ENCODE peak calls at places on chromosomes 16 and 17, in nine cellular contexts. K is HFF-Myc, O is uterus, T is hepatocyte, J is GM10248, G is LNCaP clone FGC, Q is bronchial epithelial cell, F is HCT116, A is coronary artery. C is an unnamed sample.

GRCh38 chr16:58498341-58499091 is 1.4 kb upstream of the NDRG4 start:
- DNase-seq in K (no peak), O (no peak), Q (no peak), A (no peak), F (no peak), J (no peak), T (no peak), G (no peak), C (no peak)

GRCh38 chr17:18267927-18268711 is 7.7 kb downstream of the MIEF2 start:
- DNase-seq in Q (peak; percentile 65), T (peak; percentile 37), K (no peak), A (no peak), J (no peak), O (no peak), F (no peak), G (no peak), C (no peak)

GRCh38 chr17:44794699-44795413 is 35.2 kb downstream of the GJC1 start:
- DNase-seq in T (no peak), K (peak; percentile 78), F (peak; percentile 73), G (no peak), Q (peak; percentile 89), J (no peak), O (no peak), A (no peak), C (no peak)

GRCh38 chr16:13919330-13919682 is 648 bp upstream of the ERCC4 start:
- DNase-seq in F (peak; percentile 51), O (no peak), T (peak; percentile 56), Q (peak; percentile 49), A (no peak), K (peak; percentile 20), J (peak; percentile 46), G (no peak), C (no peak)

GRCh38 chr17:1365445-1366039 is 34.5 kb downstream of the YWHAE start:
- DNase-seq in G (peak; percentile 53), K (peak; percentile 53), F (peak; percentile 59), Q (peak; percentile 75), T (peak; percentile 85), J (peak; percentile 74), A (no peak), O (peak; percentile 69), C (no peak)

GRCh38 chr16:70253291-70254094 is 1.8 kb upstream of the EXOSC6 start:
- DNase-seq in A (no peak), Q (peak; percentile 33), J (no peak), T (peak; percentile 56), O (no peak), G (no peak), K (peak; percentile 22), F (peak; percentile 28), C (peak; percentile 85)

GRCh38 chr17:7842950-7843535 is 9.0 kb downstream of the KDM6B start:
- DNase-seq in G (no peak), F (no peak), K (no peak), A (peak; percentile 93), T (no peak), Q (peak; percentile 94), O (peak; percentile 78), J (no peak), C (no peak)

GRCh38 chr17:42132941-42133340 is 10.3 kb downstream of the HSPB9 start:
- DNase-seq in F (no peak), O (no peak), J (no peak), G (no peak), Q (peak; percentile 61), A (no peak), K (no peak), T (no peak), C (no peak)

GRCh38 chr17:78692460-78693010 is 89.5 kb downstream of the CYTH1 start:
- DNase-seq in Q (no peak), T (no peak), F (no peak), J (no peak), G (no peak), A (no peak), O (no peak), K (no peak), C (no peak)

GRCh38 chr17:8865811-8866210 is 1.7 kb downstream of the PIK3R6 start:
- DNase-seq in T (no peak), F (no peak), G (no peak), J (no peak), A (no peak), O (no peak), K (no peak), Q (no peak), C (no peak)

GRCh38 chr17:65305116-65305515 is 167.9 kb downstream of the RGS9 start:
- DNase-seq in G (no peak), K (no peak), Q (no peak), A (peak; percentile 57), J (no peak), F (no peak), O (no peak), T (no peak), C (no peak)

GRCh38 chr16:86045601-86045971 is 146.6 kb downstream of the IRF8 start:
- DNase-seq in Q (no peak), O (no peak), T (no peak), G (no peak), J (no peak), F (no peak), K (no peak), A (no peak), C (no peak)

GRCh38 chr16:86042996-86043725 is 144.2 kb downstream of the IRF8 start:
- DNase-seq in O (no peak), K (no peak), Q (no peak), F (no peak), T (no peak), A (no peak), G (no peak), J (no peak), C (no peak)

GRCh38 chr16:86046026-86046713 is 147.2 kb downstream of the IRF8 start:
- DNase-seq in T (no peak), J (no peak), O (no peak), Q (no peak), F (no peak), K (no peak), A (no peak), G (no peak), C (no peak)

GRCh38 chr16:86044881-86045600 is 146.1 kb downstream of the IRF8 start:
- DNase-seq in T (no peak), F (no peak), K (no peak), G (no peak), J (no peak), O (no peak), A (no peak), Q (no peak), C (no peak)

DNA sequence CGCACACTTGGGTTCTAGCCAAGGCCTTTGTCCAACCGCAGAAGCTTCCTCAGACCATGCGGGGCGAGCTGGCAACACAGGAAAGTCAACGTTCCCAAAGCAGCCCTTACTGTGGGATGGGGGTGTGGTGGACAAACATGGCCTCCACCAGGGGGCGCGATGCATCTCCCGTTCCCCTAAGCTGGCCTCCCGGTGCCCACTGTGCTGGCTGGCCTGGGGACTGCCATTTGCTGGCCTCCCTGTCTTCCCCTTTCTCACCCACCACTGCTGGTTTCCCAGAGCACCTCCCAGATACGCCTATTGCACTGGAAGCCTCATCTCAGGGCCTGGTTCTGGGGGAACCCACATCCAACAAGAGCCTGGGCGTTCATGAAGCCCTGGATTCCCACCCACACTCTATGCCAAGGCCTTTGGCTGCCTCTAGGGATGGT is 145.3 kb downstream of the IRF8 start:
- DNase-seq in O (no peak), G (peak; percentile 4), F (peak; percentile 57), T (peak; percentile 62), A (no peak), J (peak; percentile 74), K (peak; percentile 3), Q (no peak), C (no peak)
- TF ChIP-seq CTCF in O (peak; percentile 9), G (peak; percentile 57), F (peak; percentile 66), T (peak; percentile 46), A (no peak), J (peak; percentile 49), K (peak; percentile 82), Q (peak; percentile 22), C (peak; percentile 42)

DNA sequence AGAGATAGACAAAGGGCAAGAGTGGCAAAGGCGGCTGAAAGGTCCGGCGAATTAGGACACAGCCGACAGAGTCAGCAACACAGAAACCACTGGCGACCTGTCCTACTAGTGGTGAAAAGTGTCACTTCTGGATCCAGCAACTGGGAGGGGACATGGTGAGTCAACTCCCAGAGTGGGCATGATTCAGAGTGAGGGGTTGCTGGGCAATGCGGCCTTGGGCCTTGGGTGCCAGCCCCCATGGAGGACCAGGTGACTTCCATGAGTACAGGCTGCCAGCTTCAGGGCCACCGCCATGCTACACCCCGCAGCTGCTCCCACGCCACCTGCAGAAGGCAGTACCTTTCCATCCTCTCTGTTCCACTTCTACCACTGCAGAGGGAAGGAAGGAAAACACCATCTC is 110.6 kb downstream of the ZFHX3 start:
- DNase-seq in F (no peak), Q (no peak), K (no peak), T (no peak), G (no peak), A (no peak), J (no peak), O (no peak), C (no peak)
- TF ChIP-seq CTCF in F (no peak), Q (no peak), K (no peak), T (no peak), G (no peak), A (no peak), J (no peak), O (no peak), C (no peak)

DNA sequence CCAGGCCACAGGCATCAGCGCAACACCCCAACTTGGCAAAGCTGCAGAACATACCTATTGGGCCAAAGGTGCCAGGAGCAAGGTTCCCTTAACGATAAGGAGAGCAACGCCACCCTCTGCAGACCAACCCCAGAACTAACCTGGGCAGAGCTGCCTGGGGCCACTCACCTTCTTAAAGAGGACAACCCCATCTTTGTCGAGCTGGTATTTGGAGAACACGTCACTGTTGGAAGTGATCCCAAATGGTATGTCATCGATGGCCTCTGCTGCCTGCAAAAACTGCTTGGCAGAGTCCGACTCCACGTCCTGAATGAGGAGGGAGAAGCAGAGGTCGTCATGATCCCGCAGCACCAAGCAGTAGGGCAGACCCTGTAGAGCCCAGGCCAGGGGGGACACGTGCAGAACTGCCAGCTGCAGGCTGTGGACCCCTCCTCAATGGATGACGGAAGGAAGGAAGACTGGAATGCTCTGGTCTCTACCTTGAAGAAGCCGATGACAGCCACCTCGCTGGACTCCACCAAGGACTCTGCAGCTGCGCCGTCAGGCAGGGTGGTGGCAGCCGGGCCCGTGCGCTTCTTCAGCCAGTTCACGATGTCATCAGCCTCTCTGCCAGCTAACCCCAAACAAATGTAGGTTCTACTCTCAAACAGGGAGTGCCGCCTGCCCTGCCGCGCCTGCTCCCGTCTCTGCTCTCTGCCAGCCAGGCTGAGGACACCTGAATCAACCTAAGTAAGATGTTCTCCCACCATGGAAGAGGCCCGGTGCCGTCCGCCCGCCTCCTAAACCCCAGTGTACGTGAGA is 5.2 kb downstream of the P4HB start:
- DNase-seq in K (no peak), G (no peak), O (no peak), A (no peak), J (no peak), T (no peak), F (no peak), Q (peak; percentile 57), C (no peak)
- TF ChIP-seq CTCF in K (no peak), G (peak; percentile 41), O (no peak), A (no peak), J (no peak), T (no peak), F (no peak), Q (peak; percentile 35), C (no peak)

DNA sequence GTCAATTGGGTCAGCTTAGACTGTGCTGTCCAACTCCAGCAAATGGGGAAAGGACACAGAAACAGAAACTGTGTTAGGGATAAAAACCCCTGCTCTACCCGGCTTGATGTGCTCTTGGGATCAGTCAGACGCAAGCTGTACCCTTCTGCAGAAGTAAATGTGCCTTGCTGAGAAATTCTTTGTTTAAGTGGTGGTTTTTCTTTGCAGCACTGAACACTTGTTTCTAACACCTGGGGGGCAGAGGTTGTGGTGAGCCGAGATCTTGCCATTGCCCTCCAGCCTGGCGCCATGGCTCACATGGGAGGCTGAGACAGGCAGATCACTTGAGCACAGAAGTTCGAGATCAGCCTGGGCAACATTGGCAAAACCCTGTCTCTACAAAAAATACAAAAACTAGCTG is 18.5 kb upstream of the ARL4D start:
- DNase-seq in G (no peak), O (no peak), A (no peak), T (no peak), F (no peak), J (no peak), K (no peak), Q (no peak), C (no peak)
- TF ChIP-seq CTCF in G (no peak), O (no peak), A (no peak), T (no peak), F (no peak), J (no peak), K (no peak), Q (no peak), C (no peak)

C was measured in osteocyte.